ENCODE peak calls at places on chromosomes 3 and 15, in seven cellular contexts. C is RWPE2; R is thoracic aorta; G is endothelial cell of umbilical vein; O is suprapubic skin; V is ovary; J is CD8-positive, alpha-beta T cell. Y is an unnamed sample.

GRCh38 chr15:37135225-37135624 is 34.9 kb upstream of the MEIS2 start:
- DNase-seq in V (no peak), O (no peak), C (no peak), R (no peak), G (peak; percentile 36), J (no peak), Y (no peak)

GRCh38 chr3:100875239-100875638 is 118.0 kb downstream of the ABI3BP start:
- DNase-seq in J (no peak), V (peak; percentile 23), O (no peak), C (peak; percentile 62), R (no peak), G (peak; percentile 94), Y (no peak)

GRCh38 chr3:15610083-15610482 is 8.5 kb downstream of the BTD start:
- DNase-seq in J (no peak), G (no peak), O (no peak), V (peak; percentile 41), R (no peak), C (peak; percentile 61), Y (peak; percentile 78)

GRCh38 chr15:84570164-84570692 is 30.6 kb upstream of the ZSCAN2 start:
- DNase-seq in G (no peak), V (peak; percentile 49), J (peak; percentile 50), O (peak; percentile 86), R (no peak), C (peak; percentile 75), Y (peak; percentile 80)

GRCh38 chr3:97952280-97952679 is 20.0 kb downstream of the RIOX2 start:
- DNase-seq in R (no peak), J (no peak), O (no peak), C (no peak), G (no peak), V (peak; percentile 12), Y (peak; percentile 63)

GRCh38 chr15:73997986-73998385 is 3.5 kb downstream of the PML start:
- DNase-seq in V (no peak), J (no peak), G (no peak), C (no peak), O (peak; percentile 76), R (no peak), Y (no peak)

GRCh38 chr15:57297630-57298029 is 78.7 kb upstream of the CGNL1 start:
- DNase-seq in R (no peak), V (no peak), J (no peak), C (no peak), O (no peak), G (no peak), Y (no peak)

GRCh38 chr3:149180057-149180573 is 41.5 kb downstream of the CP start:
- DNase-seq in J (no peak), G (peak; percentile 95), V (peak; percentile 96), O (peak; percentile 89), R (peak; percentile 74), C (peak; percentile 81), Y (peak; percentile 98)

GRCh38 chr3:170724599-170724998 is 138.7 kb upstream of the SLC7A14 start:
- DNase-seq in V (peak; percentile 49), O (no peak), R (no peak), G (no peak), J (no peak), C (no peak), Y (peak; percentile 71)

GRCh38 chr3:56775356-56775914 is 26.3 kb downstream of the ARHGEF3 start:
- DNase-seq in V (no peak), O (no peak), J (no peak), C (no peak), R (no peak), G (no peak), Y (no peak)

GRCh38 chr3:180594631-180595348 is 7.2 kb upstream of the TTC14 start:
- DNase-seq in O (no peak), V (no peak), G (peak; percentile 55), C (no peak), J (no peak), R (no peak), Y (no peak)

GRCh38 chr3:46663611-46664135 is 29.8 kb downstream of the ALS2CL start:
- DNase-seq in G (peak; percentile 46), O (peak; percentile 59), J (no peak), V (no peak), C (no peak), R (no peak), Y (no peak)

GRCh38 chr15:71093089-71094024 is 21.9 kb upstream of the THSD4 start:
- DNase-seq in C (peak; percentile 92), G (no peak), R (no peak), V (no peak), J (no peak), O (no peak), Y (no peak)

GRCh38 chr15:59522988-59523461 is 85.0 kb downstream of the FAM81A start:
- DNase-seq in O (no peak), J (peak; percentile 48), V (no peak), R (no peak), C (no peak), G (no peak), Y (no peak)

GRCh38 chr3:172709776-172710708 is 825 bp downstream of the NCEH1 start:
- DNase-seq in C (no peak), R (no peak), V (peak; percentile 19), J (no peak), O (no peak), G (peak; percentile 64), Y (peak; percentile 61)

GRCh38 chr3:36648241-36649034 is 115.9 kb downstream of the DCLK3 start:
- DNase-seq in C (no peak), R (no peak), O (no peak), J (no peak), V (no peak), G (no peak), Y (no peak)

GRCh38 chr3:15953841-15954240 is 156.1 kb upstream of the ANKRD28 start:
- DNase-seq in R (no peak), J (no peak), G (no peak), O (no peak), C (no peak), V (no peak), Y (no peak)

GRCh38 chr3:52429779-52430415 is 15.0 kb downstream of the SEMA3G start:
- DNase-seq in O (no peak), R (no peak), G (peak; percentile 98), V (no peak), J (no peak), C (no peak), Y (peak; percentile 48)

GRCh38 chr3:169232863-169233262 is 430.6 kb downstream of the MECOM start:
- DNase-seq in O (no peak), G (peak; percentile 92), V (no peak), C (no peak), J (no peak), R (no peak), Y (no peak)

GRCh38 chr3:165389064-165389463 is 192.9 kb upstream of the SLITRK3 start:
- DNase-seq in R (no peak), C (no peak), V (no peak), O (no peak), G (no peak), J (no peak), Y (no peak)

GRCh38 chr3:40969341-40969740 is 230.0 kb upstream of the CTNNB1 start:
- DNase-seq in V (no peak), G (no peak), O (no peak), C (no peak), J (no peak), R (no peak), Y (no peak)

GRCh38 chr3:124352143-124352528 is 360.2 kb upstream of the ROPN1 start:
- DNase-seq in O (no peak), V (no peak), R (no peak), C (no peak), J (no peak), G (no peak), Y (no peak)

GRCh38 chr3:122232485-122232884 is 49.0 kb downstream of the CASR start:
- DNase-seq in G (no peak), O (no peak), V (no peak), J (no peak), R (no peak), C (no peak), Y (no peak)

GRCh38 chr15:47516576-47517371 is 200.5 kb upstream of the SEMA6D start:
- DNase-seq in O (no peak), J (no peak), R (no peak), G (no peak), C (no peak), V (no peak), Y (no peak)

GRCh38 chr3:150447631-150448465 is 39.8 kb downstream of the TSC22D2 start:
- DNase-seq in C (no peak), J (no peak), R (no peak), V (no peak), G (peak; percentile 70), O (no peak), Y (no peak)

GRCh38 chr3:172467170-172467824 is 19.0 kb upstream of the GHSR start:
- DNase-seq in J (no peak), C (no peak), V (no peak), R (no peak), G (peak; percentile 91), O (no peak), Y (no peak)

GRCh38 chr15:27039163-27039562 is 68.2 kb downstream of the GABRG3 start:
- DNase-seq in C (no peak), G (no peak), V (no peak), R (no peak), O (no peak), J (no peak), Y (no peak)

DNA sequence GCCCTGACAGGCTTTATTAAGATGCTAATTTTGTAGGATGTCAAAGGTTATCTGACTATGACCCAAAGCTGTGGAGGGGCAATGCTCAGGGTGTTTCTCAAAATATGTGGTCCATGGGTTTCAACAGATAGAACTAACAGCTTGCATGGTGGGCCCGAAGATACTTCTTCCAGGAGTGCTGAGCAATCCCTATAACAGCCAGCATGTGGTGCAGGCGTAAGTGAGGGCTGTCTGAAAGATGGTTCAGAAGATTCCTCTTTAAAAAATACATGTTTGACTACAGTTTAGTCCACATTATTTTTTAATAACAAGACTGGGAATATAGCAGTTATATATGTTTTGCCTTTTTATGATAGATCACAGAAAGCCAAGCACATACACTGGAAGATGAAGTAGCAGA is 7.6 kb downstream of the SCG3 start:
- DNase-seq in R (no peak), C (no peak), V (no peak), G (no peak), O (no peak), J (no peak), Y (no peak)
- TF ChIP-seq CTCF in R (no peak), C (peak; percentile 15), V (no peak), G (no peak), O (no peak), J (no peak), Y (peak; percentile 6)

DNA sequence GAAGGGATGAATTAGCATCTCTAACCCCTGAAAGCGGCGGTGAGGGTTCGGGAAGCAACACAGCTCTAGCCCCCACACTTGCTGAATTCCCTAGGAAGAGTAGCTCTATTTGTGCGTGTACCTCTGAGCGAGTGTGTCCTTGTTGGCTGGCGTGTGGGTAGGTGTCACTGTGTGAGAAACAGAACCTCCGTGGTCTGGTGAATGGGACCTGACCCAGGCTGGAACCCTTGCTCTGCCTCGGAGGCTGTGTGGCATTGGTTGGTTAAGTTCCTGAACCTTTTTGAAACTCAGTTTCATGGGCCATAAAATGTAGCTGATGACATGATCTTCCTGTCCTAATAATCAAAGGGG is 414 bp upstream of the TMEM115 start:
- DNase-seq in G (no peak), R (no peak), V (no peak), C (no peak), J (no peak), O (no peak), Y (no peak)
- H3K4me3 ChIP-seq in G (no peak overlapping the region), R (peak overlapping the region; percentile 94), V (no peak overlapping the region), C (peak overlapping the region; percentile 56), J (peak overlapping the region; percentile 58), O (peak overlapping the region; percentile 97), Y (peak overlapping the region; percentile 87)

GRCh38 chr3:192181151-192181550 is 546.2 kb downstream of the FGF12 start:
- DNase-seq in G (no peak), R (no peak), O (no peak), C (no peak), J (no peak), V (no peak), Y (no peak)
- H3K4me1 ChIP-seq in G (peaks cover 4% of the 10 kb centered on the region), R (no peaks in the 10 kb centered on the region), O (no peaks in the 10 kb centered on the region), C (no peaks in the 10 kb centered on the region), J (no peaks in the 10 kb centered on the region), V (peaks cover 4% of the 10 kb centered on the region), Y (no peaks in the 10 kb centered on the region)

GRCh38 chr3:27357665-27358258 is 11.4 kb downstream of the NEK10 start:
- DNase-seq in J (peak; percentile 30), C (no peak), R (no peak), G (peak; percentile 80), V (no peak), O (no peak), Y (peak; percentile 51)
- TF ChIP-seq CTCF in J (no peak), C (peak; percentile 78), R (peak; percentile 45), G (peak; percentile 79), V (no peak), O (peak; percentile 40), Y (peak; percentile 41)